ENCODE peak calls at places on chromosomes 3 and 15, in nine cellular contexts. F, Z, P, G, B, S, U, J and D are unnamed samples.

GRCh38 chr15:67892559-67893377 is 52.9 kb upstream of the RNU6-1 start:
- DNase-seq in F (peak; percentile 19), Z (peak; percentile 22), P (no peak), G (no peak), B (no peak), S (no peak), U (no peak), J (no peak), D (no peak)

GRCh38 chr3:194397757-194398312 is 1.2 kb downstream of the GP5 start:
- DNase-seq in F (peak; percentile 8), Z (no peak), P (no peak), G (no peak), B (no peak), S (no peak), U (no peak), J (no peak), D (no peak)

GRCh38 chr3:149114458-149114857 is 15.0 kb upstream of the HPS3 start:
- DNase-seq in F (no peak), Z (no peak), P (no peak), G (no peak), B (no peak), S (no peak), U (no peak), J (no peak), D (no peak)

GRCh38 chr3:12810013-12810780 is 13.7 kb downstream of the CAND2 start:
- DNase-seq in F (peak; percentile 89), Z (peak; percentile 91), P (peak; percentile 96), G (peak; percentile 90), B (peak; percentile 78), S (peak; percentile 95), U (peak; percentile 99), J (peak; percentile 97), D (peak; percentile 95)

GRCh38 chr15:71775857-71776256 is 34.5 kb upstream of the NR2E3 start:
- DNase-seq in F (no peak), Z (peak; percentile 17), P (no peak), G (no peak), B (no peak), S (no peak), U (no peak), J (peak; percentile 24), D (no peak)

GRCh38 chr3:8622873-8623725 is 21.5 kb downstream of the SSUH2 start:
- DNase-seq in F (peak; percentile 69), Z (peak; percentile 81), P (peak; percentile 72), G (peak; percentile 76), B (peak; percentile 29), S (peak; percentile 90), U (peak; percentile 89), J (peak; percentile 85), D (peak; percentile 83)

GRCh38 chr15:25176616-25176923 is 221.8 kb downstream of the SNRPN start:
- DNase-seq in F (no peak), Z (no peak), P (no peak), G (no peak), B (no peak), S (no peak), U (no peak), J (no peak), D (no peak)

GRCh38 chr15:92109485-92109884 is 256.0 kb downstream of the SLCO3A1 start:
- DNase-seq in F (no peak), Z (no peak), P (no peak), G (no peak), B (no peak), S (no peak), U (no peak), J (no peak), D (no peak)

GRCh38 chr3:40258555-40258954 is 51.0 kb upstream of the EIF1B start:
- DNase-seq in F (no peak), Z (no peak), P (no peak), G (peak; percentile 66), B (peak; percentile 10), S (peak; percentile 85), U (peak; percentile 10), J (peak; percentile 75), D (no peak)

GRCh38 chr3:146184616-146185015 is 23.6 kb upstream of the PLOD2 start:
- DNase-seq in F (peak; percentile 18), Z (peak; percentile 42), P (no peak), G (peak; percentile 94), B (peak; percentile 45), S (no peak), U (no peak), J (peak; percentile 58), D (no peak)

GRCh38 chr15:34987982-34988873 is at the start of gene ZNF770:
- DNase-seq in F (peak; percentile 82), Z (peak; percentile 84), P (peak; percentile 77), G (peak; percentile 82), B (peak; percentile 51), S (peak; percentile 84), U (peak; percentile 84), J (peak; percentile 89), D (peak; percentile 94)

GRCh38 chr3:140599009-140599408 is 78.9 kb upstream of the TRIM42 start:
- DNase-seq in F (no peak), Z (no peak), P (no peak), G (no peak), B (no peak), S (no peak), U (no peak), J (no peak), D (no peak)

GRCh38 chr3:170488802-170489201 is 70.1 kb downstream of the CLDN11 start:
- DNase-seq in F (peak; percentile 89), Z (peak; percentile 63), P (no peak), G (peak; percentile 71), B (no peak), S (no peak), U (no peak), J (peak; percentile 63), D (no peak)

GRCh38 chr3:170491901-170492300 is 73.2 kb downstream of the CLDN11 start:
- DNase-seq in F (no peak), Z (no peak), P (no peak), G (no peak), B (no peak), S (no peak), U (no peak), J (no peak), D (no peak)

GRCh38 chr3:170494766-170495165 is 76.1 kb downstream of the CLDN11 start:
- DNase-seq in F (peak; percentile 41), Z (no peak), P (no peak), G (no peak), B (no peak), S (no peak), U (no peak), J (peak; percentile 24), D (no peak)

GRCh38 chr3:170493712-170494182 is 75.1 kb downstream of the CLDN11 start:
- DNase-seq in F (peak; percentile 65), Z (peak; percentile 72), P (no peak), G (no peak), B (no peak), S (no peak), U (no peak), J (peak; percentile 76), D (no peak)

GRCh38 chr3:170490828-170491560 is 72.3 kb downstream of the CLDN11 start:
- DNase-seq in F (no peak), Z (no peak), P (no peak), G (no peak), B (no peak), S (no peak), U (no peak), J (no peak), D (peak; percentile 52)
- H3K4me1 ChIP-seq in F (no peaks in the 10 kb centered on the region), Z (peaks cover 6% of the 10 kb centered on the region), P (peaks cover 5% of the 10 kb centered on the region), G (no peaks in the 10 kb centered on the region), B (no peaks in the 10 kb centered on the region), S (peaks cover 2% of the 10 kb centered on the region), U (peaks cover 4% of the 10 kb centered on the region), J (peaks cover 6% of the 10 kb centered on the region), D (peaks cover 8% of the 10 kb centered on the region)

DNA sequence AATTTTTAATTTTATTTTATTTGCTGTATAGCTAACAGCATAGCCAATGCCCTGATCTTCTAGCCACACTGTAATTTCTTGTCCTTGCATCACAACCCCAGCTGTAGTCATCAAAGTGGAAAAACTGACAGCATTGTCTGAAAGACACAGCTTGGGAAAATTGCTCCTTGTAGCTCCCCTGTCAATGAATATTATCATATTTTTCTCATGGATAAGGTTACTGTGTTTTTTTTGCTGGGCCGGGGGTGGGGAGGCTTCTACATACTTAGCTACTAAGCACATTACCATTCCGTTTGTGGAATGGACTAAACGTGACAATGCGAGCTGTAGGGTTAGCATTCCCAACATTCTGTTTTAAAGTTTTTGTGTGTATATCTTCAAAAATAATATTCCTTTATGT is 381.3 kb downstream of the TIGIT start:
- DNase-seq in F (peak; percentile 60), Z (peak; percentile 6), P (no peak), G (no peak), B (no peak), S (no peak), U (no peak), J (peak; percentile 18), D (no peak)
- H3K9ac ChIP-seq in F (no peak overlapping the region), Z (no peak overlapping the region), P (no peak overlapping the region), G (no peak overlapping the region), B (no peak overlapping the region), S (no peak overlapping the region), U (no peak overlapping the region), J (no peak overlapping the region), D (no peak overlapping the region)

GRCh38 chr3:69738859-69739203 is 433 bp upstream of the MITF start:
- DNase-seq in F (no peak), Z (no peak), P (no peak), G (peak; percentile 2), B (no peak), S (no peak), U (no peak), J (no peak), D (no peak)

GRCh38 chr3:69739204-69740102 is at the start of gene MITF:
- DNase-seq in F (peak; percentile 88), Z (peak; percentile 94), P (peak; percentile 75), G (peak; percentile 80), B (peak; percentile 53), S (peak; percentile 96), U (peak; percentile 90), J (peak; percentile 97), D (no peak)

GRCh38 chr3:69741057-69741830 is 2.0 kb downstream of the MITF start:
- DNase-seq in F (no peak), Z (peak; percentile 37), P (no peak), G (no peak), B (no peak), S (no peak), U (no peak), J (no peak), D (no peak)

GRCh38 chr3:69738291-69738690 is 973 bp upstream of the MITF start:
- DNase-seq in F (peak; percentile 33), Z (peak; percentile 51), P (no peak), G (peak; percentile 7), B (no peak), S (no peak), U (peak; percentile 12), J (peak; percentile 35), D (no peak)

GRCh38 chr3:69740103-69741021 is 1.1 kb downstream of the MITF start:
- DNase-seq in F (no peak), Z (peak; percentile 20), P (no peak), G (peak; percentile 51), B (no peak), S (peak; percentile 70), U (peak; percentile 45), J (peak; percentile 24), D (no peak)
- H3K27ac ChIP-seq in F (no peak overlapping the region), Z (no peak overlapping the region), P (no peak overlapping the region), G (no peak overlapping the region), B (no peak overlapping the region), S (no peak overlapping the region), U (no peak overlapping the region), J (no peak overlapping the region), D (no peak overlapping the region)

DNA sequence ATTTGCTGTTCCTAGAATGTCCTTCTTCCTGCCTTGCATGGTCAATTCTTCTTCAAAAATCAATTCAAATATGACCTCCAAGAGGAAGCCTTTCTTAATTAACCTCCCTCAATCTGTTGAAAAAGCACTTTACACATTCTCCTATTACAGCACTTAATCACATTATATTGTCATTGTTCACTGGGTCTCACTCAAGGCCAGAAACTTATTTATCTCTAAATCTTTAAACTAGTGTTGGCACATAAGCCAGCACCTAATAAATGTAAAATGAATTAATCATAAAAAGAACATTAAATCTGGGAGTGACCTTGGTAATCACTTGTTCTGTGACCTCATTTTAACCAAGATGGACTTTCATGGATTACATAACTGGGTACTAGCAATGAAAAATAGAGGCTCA is 22.2 kb downstream of the MSL2 start:
- DNase-seq in F (no peak), Z (no peak), P (no peak), G (no peak), B (no peak), S (no peak), U (no peak), J (no peak), D (no peak)
- H3K4me1 ChIP-seq in F (no peaks in the 10 kb centered on the region), Z (peaks cover 3% of the 10 kb centered on the region), P (no peaks in the 10 kb centered on the region), G (peaks cover 16% of the 10 kb centered on the region), B (no peaks in the 10 kb centered on the region), S (peaks cover 2% of the 10 kb centered on the region), U (no peaks in the 10 kb centered on the region), J (peaks cover 38% of the 10 kb centered on the region), D (no peaks in the 10 kb centered on the region)